ENCODE peak calls at places on chromosomes 16 and 17, in four cellular contexts. N, A, P and K are unnamed samples. For H3K27me3, the result is how much of the 10 kb centered on the place peaks cover.

GRCh38 chr16:76946879-76947278 is 244.1 kb upstream of the MON1B start:
- DNase-seq in N (no peak), A (peak), P (no peak), K (no peak)

GRCh38 chr16:55225972-55226542 is 97.9 kb upstream of the IRX6 start:
- DNase-seq in N (no peak), A (peak), P (no peak), K (no peak)

GRCh38 chr16:89055313-89055712 is 38.3 kb upstream of the ACSF3 start:
- DNase-seq in N (no peak), A (no peak), P (no peak), K (no peak)

GRCh38 chr17:75753514-75754377 is 11.2 kb downstream of the GALK1 start:
- DNase-seq in N (peak), A (peak), P (peak), K (peak)

GRCh38 chr17:67052720-67053437 is 8.5 kb downstream of the CACNG1 start:
- DNase-seq in N (no peak), A (no peak), P (no peak), K (no peak)

GRCh38 chr17:59695943-59696681 is 11.1 kb downstream of the PTRH2 start:
- DNase-seq in N (no peak), A (no peak), P (no peak), K (no peak)

GRCh38 chr16:24022797-24023196 is 187.0 kb downstream of the PRKCB start:
- DNase-seq in N (no peak), A (no peak), P (no peak), K (no peak)

GRCh38 chr17:67137026-67137370 is 92.6 kb downstream of the CACNG1 start:
- DNase-seq in N (no peak), A (peak), P (no peak), K (no peak)

GRCh38 chr17:61698244-61698643 is 107.2 kb upstream of the NACA2 start:
- DNase-seq in N (no peak), A (no peak), P (no peak), K (no peak)

GRCh38 chr16:86554917-86555762 is at the start of gene MTHFSD:
- DNase-seq in N (peak), A (peak), P (peak), K (peak)

GRCh38 chr17:19388791-19389190 is 1.8 kb upstream of the MFAP4 start:
- DNase-seq in N (no peak), A (peak), P (no peak), K (no peak)

GRCh38 chr17:73639322-73639721 is 4.9 kb downstream of the SDK2 start:
- DNase-seq in N (no peak), A (peak), P (no peak), K (no peak)
- H3K27me3 ChIP-seq in N (under half), A (under half), P (under half), K (under half)

GRCh38 chr16:6099102-6099501 is 1001.5 kb upstream of the EEF2KMT start:
- DNase-seq in N (no peak), A (no peak), P (no peak), K (no peak)
- H3K27ac ChIP-seq in N (no peak), A (no peak), P (no peak), K (no peak)

GRCh38 chr16:1828645-1829410 is 1.8 kb downstream of the FAHD1 start:
- DNase-seq in N (no peak), A (no peak), P (no peak), K (no peak)
- H3K4me3 ChIP-seq in N (peak), A (peak), P (peak), K (no peak)

GRCh38 chr17:72113751-72114150 is 7.1 kb upstream of the SOX9 start:
- DNase-seq in N (no peak), A (no peak), P (no peak), K (no peak)

GRCh38 chr17:72117748-72118587 is 2.9 kb upstream of the SOX9 start:
- DNase-seq in N (no peak), A (no peak), P (no peak), K (no peak)

GRCh38 chr17:72116692-72117469 is 3.9 kb upstream of the SOX9 start:
- DNase-seq in N (no peak), A (peak), P (no peak), K (no peak)

GRCh38 chr17:72117470-72117747 is 3.4 kb upstream of the SOX9 start:
- DNase-seq in N (no peak), A (no peak), P (no peak), K (no peak)

GRCh38 chr17:72115789-72116520 is 4.9 kb upstream of the SOX9 start:
- DNase-seq in N (no peak), A (no peak), P (no peak), K (no peak)
- H3K27me3 ChIP-seq in N (half or more), A (under half), P (half or more), K (under half)

DNA sequence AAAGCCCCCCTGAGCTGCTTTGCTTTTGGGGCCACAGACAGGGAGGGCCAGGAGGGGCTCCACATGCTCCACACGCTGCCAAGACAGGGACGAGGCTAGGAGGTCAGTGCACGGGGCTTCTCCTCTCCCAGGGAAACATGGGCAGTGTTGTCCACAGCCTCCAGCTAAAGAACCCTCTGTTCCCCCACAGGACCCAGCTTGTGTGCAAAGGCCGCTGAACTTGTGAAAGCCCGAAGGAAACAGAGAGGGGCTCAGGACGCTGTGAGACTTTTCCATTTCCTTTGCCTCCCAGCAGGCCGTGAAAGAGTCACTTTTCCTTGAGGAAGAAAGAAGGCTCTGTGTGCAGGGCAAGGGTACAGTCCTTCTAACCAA is 9.7 kb downstream of the CDRT4 start:
- DNase-seq in N (no peak), A (no peak), P (no peak), K (no peak)
- H3K27ac ChIP-seq in N (peak), A (peak), P (peak), K (no peak)

DNA sequence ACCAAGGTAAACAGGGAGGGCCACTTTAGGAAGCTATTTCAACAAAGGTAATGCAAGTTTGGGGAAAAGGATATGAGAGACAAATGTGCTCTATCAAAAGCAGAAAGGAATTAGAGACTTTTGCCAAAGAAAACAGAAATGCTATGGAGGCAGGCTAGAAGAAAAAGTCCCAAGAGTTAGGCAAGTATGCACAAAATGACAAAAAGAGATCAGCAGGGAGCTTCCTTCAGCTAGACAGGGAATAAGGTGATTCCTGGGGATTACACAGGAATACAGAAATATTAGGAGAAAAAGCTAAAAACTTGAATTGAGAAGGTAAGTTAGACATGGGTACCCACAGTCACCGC is 2.4 kb downstream of the FXR2 start:
- DNase-seq in N (no peak), A (peak), P (no peak), K (no peak)
- H3K4me3 ChIP-seq in N (peak), A (no peak), P (no peak), K (no peak)

GRCh38 chr17:74632196-74632540 is 8.6 kb upstream of the CD300E start:
- DNase-seq in N (no peak), A (no peak), P (no peak), K (no peak)
- H3K27me3 ChIP-seq in N (under half), A (under half), P (under half), K (under half)

GRCh38 chr17:47882695-47883588 is 13.1 kb upstream of the SP2 start:
- DNase-seq in N (peak), A (no peak), P (peak), K (no peak)
- H3K27ac ChIP-seq in N (no peak), A (no peak), P (peak), K (no peak)